ENCODE peak calls at places on chromosomes 1 and 21, in seven cellular contexts. One of them, this sample, is unnamed.

GRCh38 chr1:234579967-234580366 is 30.0 kb downstream of the IRF2BP2 start:
- DNase-seq in NCI-H1436: peak; percentile 8
- DNase-seq in effector memory CD8-positive, alpha-beta T cell: no peak
- DNase-seq in HT1080: peak; percentile 29
- DNase-seq in C1 segment of cervical spinal cord: no peak
- DNase-seq in AG20443: no peak
- DNase-seq in GM20000: peak; percentile 23
- DNase-seq in this sample: no peak

GRCh38 chr1:51897699-51898031 is 19.1 kb upstream of the NRDC start:
- DNase-seq in NCI-H1436: no peak
- DNase-seq in effector memory CD8-positive, alpha-beta T cell: no peak
- DNase-seq in AG20443: peak; percentile 68
- DNase-seq in GM20000: no peak
- DNase-seq in HT1080: peak; percentile 92
- DNase-seq in C1 segment of cervical spinal cord: no peak
- DNase-seq in this sample: no peak

GRCh38 chr1:25650219-25650576 is 33.6 kb downstream of the MAN1C1 start:
- DNase-seq in NCI-H1436: no peak
- DNase-seq in AG20443: no peak
- DNase-seq in HT1080: no peak
- DNase-seq in GM20000: no peak
- DNase-seq in effector memory CD8-positive, alpha-beta T cell: no peak
- DNase-seq in C1 segment of cervical spinal cord: no peak
- DNase-seq in this sample: no peak

GRCh38 chr1:155962599-155963211 is 15.6 kb downstream of the ARHGEF2 start:
- DNase-seq in effector memory CD8-positive, alpha-beta T cell: no peak
- DNase-seq in NCI-H1436: no peak
- DNase-seq in HT1080: peak; percentile 80
- DNase-seq in C1 segment of cervical spinal cord: no peak
- DNase-seq in GM20000: no peak
- DNase-seq in AG20443: no peak
- DNase-seq in this sample: no peak

GRCh38 chr1:163074004-163074403 is 4.8 kb downstream of the RGS4 start:
- DNase-seq in C1 segment of cervical spinal cord: no peak
- DNase-seq in effector memory CD8-positive, alpha-beta T cell: no peak
- DNase-seq in AG20443: no peak
- DNase-seq in GM20000: no peak
- DNase-seq in HT1080: no peak
- DNase-seq in NCI-H1436: no peak
- DNase-seq in this sample: no peak

GRCh38 chr1:237470712-237471310 is 419.9 kb downstream of the ZP4 start:
- DNase-seq in effector memory CD8-positive, alpha-beta T cell: no peak
- DNase-seq in AG20443: no peak
- DNase-seq in HT1080: peak; percentile 86
- DNase-seq in NCI-H1436: no peak
- DNase-seq in GM20000: no peak
- DNase-seq in C1 segment of cervical spinal cord: no peak
- DNase-seq in this sample: no peak

GRCh38 chr21:45552696-45553391 is 10.6 kb upstream of the SLC19A1 start:
- DNase-seq in C1 segment of cervical spinal cord: no peak
- DNase-seq in HT1080: no peak
- DNase-seq in GM20000: no peak
- DNase-seq in NCI-H1436: no peak
- DNase-seq in AG20443: no peak
- DNase-seq in effector memory CD8-positive, alpha-beta T cell: no peak
- DNase-seq in this sample: no peak

GRCh38 chr1:101285922-101286568 is 49.2 kb downstream of the S1PR1 start:
- DNase-seq in effector memory CD8-positive, alpha-beta T cell: no peak
- DNase-seq in AG20443: no peak
- DNase-seq in GM20000: no peak
- DNase-seq in C1 segment of cervical spinal cord: no peak
- DNase-seq in HT1080: no peak
- DNase-seq in NCI-H1436: no peak
- DNase-seq in this sample: no peak

GRCh38 chr1:64811131-64811530 is 66.3 kb downstream of the RAVER2 start:
- DNase-seq in HT1080: no peak
- DNase-seq in C1 segment of cervical spinal cord: no peak
- DNase-seq in effector memory CD8-positive, alpha-beta T cell: no peak
- DNase-seq in AG20443: no peak
- DNase-seq in NCI-H1436: peak; percentile 14
- DNase-seq in GM20000: no peak
- DNase-seq in this sample: no peak

GRCh38 chr1:45221716-45222115 is 15.3 kb upstream of the ZSWIM5 start:
- DNase-seq in HT1080: peak; percentile 13
- DNase-seq in NCI-H1436: no peak
- DNase-seq in AG20443: peak; percentile 45
- DNase-seq in GM20000: no peak
- DNase-seq in effector memory CD8-positive, alpha-beta T cell: no peak
- DNase-seq in C1 segment of cervical spinal cord: no peak
- DNase-seq in this sample: no peak

GRCh38 chr1:41803656-41804055 is 115.1 kb downstream of the HIVEP3 start:
- DNase-seq in AG20443: no peak
- DNase-seq in HT1080: no peak
- DNase-seq in GM20000: no peak
- DNase-seq in effector memory CD8-positive, alpha-beta T cell: no peak
- DNase-seq in C1 segment of cervical spinal cord: no peak
- DNase-seq in NCI-H1436: no peak
- DNase-seq in this sample: no peak

GRCh38 chr1:167121375-167122120 is 27.7 kb downstream of the STYXL2 start:
- DNase-seq in HT1080: no peak
- DNase-seq in effector memory CD8-positive, alpha-beta T cell: no peak
- DNase-seq in AG20443: peak; percentile 59
- DNase-seq in C1 segment of cervical spinal cord: no peak
- DNase-seq in GM20000: no peak
- DNase-seq in NCI-H1436: peak; percentile 17
- DNase-seq in this sample: no peak

GRCh38 chr1:244214009-244214967 is 163.2 kb downstream of the ZBTB18 start:
- DNase-seq in HT1080: peak; percentile 95
- DNase-seq in NCI-H1436: no peak
- DNase-seq in effector memory CD8-positive, alpha-beta T cell: no peak
- DNase-seq in AG20443: peak; percentile 42
- DNase-seq in GM20000: no peak
- DNase-seq in C1 segment of cervical spinal cord: no peak
- DNase-seq in this sample: no peak

GRCh38 chr1:230901711-230902110 is 33.4 kb upstream of the C1orf198 start:
- DNase-seq in effector memory CD8-positive, alpha-beta T cell: no peak
- DNase-seq in AG20443: no peak
- DNase-seq in C1 segment of cervical spinal cord: no peak
- DNase-seq in HT1080: no peak
- DNase-seq in GM20000: no peak
- DNase-seq in NCI-H1436: peak; percentile 57
- DNase-seq in this sample: no peak

GRCh38 chr1:231416896-231417295 is 5.2 kb downstream of the EGLN1 start:
- DNase-seq in NCI-H1436: no peak
- DNase-seq in HT1080: no peak
- DNase-seq in effector memory CD8-positive, alpha-beta T cell: no peak
- DNase-seq in GM20000: no peak
- DNase-seq in AG20443: no peak
- DNase-seq in C1 segment of cervical spinal cord: no peak
- DNase-seq in this sample: no peak

GRCh38 chr1:244730934-244731434 is 78.1 kb downstream of the DESI2 start:
- DNase-seq in GM20000: no peak
- DNase-seq in AG20443: no peak
- DNase-seq in HT1080: no peak
- DNase-seq in NCI-H1436: no peak
- DNase-seq in C1 segment of cervical spinal cord: no peak
- DNase-seq in effector memory CD8-positive, alpha-beta T cell: no peak
- DNase-seq in this sample: no peak

GRCh38 chr1:150558761-150559626 is 9.8 kb downstream of the ADAMTSL4 start:
- DNase-seq in C1 segment of cervical spinal cord: peak; percentile 41
- DNase-seq in AG20443: no peak
- DNase-seq in effector memory CD8-positive, alpha-beta T cell: no peak
- DNase-seq in HT1080: no peak
- DNase-seq in NCI-H1436: no peak
- DNase-seq in GM20000: no peak
- DNase-seq in this sample: no peak

GRCh38 chr1:100452641-100453040 is 85.3 kb upstream of the GPR88 start:
- DNase-seq in NCI-H1436: no peak
- DNase-seq in effector memory CD8-positive, alpha-beta T cell: no peak
- DNase-seq in HT1080: no peak
- DNase-seq in GM20000: peak; percentile 26
- DNase-seq in AG20443: no peak
- DNase-seq in C1 segment of cervical spinal cord: no peak
- DNase-seq in this sample: no peak

GRCh38 chr1:21914468-21914867 is 22.6 kb downstream of the HSPG2 start:
- DNase-seq in GM20000: no peak
- DNase-seq in C1 segment of cervical spinal cord: no peak
- DNase-seq in HT1080: no peak
- DNase-seq in AG20443: no peak
- DNase-seq in NCI-H1436: no peak
- DNase-seq in effector memory CD8-positive, alpha-beta T cell: no peak
- DNase-seq in this sample: no peak

GRCh38 chr21:37522641-37523295 is 156.2 kb downstream of the DYRK1A start:
- DNase-seq in C1 segment of cervical spinal cord: no peak
- DNase-seq in effector memory CD8-positive, alpha-beta T cell: no peak
- DNase-seq in HT1080: no peak
- DNase-seq in NCI-H1436: no peak
- DNase-seq in GM20000: no peak
- DNase-seq in AG20443: no peak
- DNase-seq in this sample: no peak

GRCh38 chr1:87826639-87827345 is 498.1 kb downstream of the LMO4 start:
- DNase-seq in GM20000: peak; percentile 38
- DNase-seq in HT1080: peak; percentile 60
- DNase-seq in C1 segment of cervical spinal cord: peak; percentile 4
- DNase-seq in effector memory CD8-positive, alpha-beta T cell: no peak
- DNase-seq in NCI-H1436: no peak
- DNase-seq in AG20443: peak; percentile 74
- DNase-seq in this sample: peak; percentile 39

GRCh38 chr21:41631564-41632461 is 123.9 kb upstream of the TMPRSS2 start:
- DNase-seq in effector memory CD8-positive, alpha-beta T cell: no peak
- DNase-seq in AG20443: peak; percentile 34
- DNase-seq in NCI-H1436: no peak
- DNase-seq in HT1080: peak; percentile 52
- DNase-seq in C1 segment of cervical spinal cord: no peak
- DNase-seq in GM20000: no peak
- DNase-seq in this sample: no peak

GRCh38 chr1:243950166-243950565 is 100.1 kb upstream of the AKT3 start:
- DNase-seq in HT1080: peak; percentile 84
- DNase-seq in effector memory CD8-positive, alpha-beta T cell: no peak
- DNase-seq in GM20000: no peak
- DNase-seq in NCI-H1436: no peak
- DNase-seq in AG20443: peak; percentile 51
- DNase-seq in C1 segment of cervical spinal cord: no peak
- DNase-seq in this sample: no peak

GRCh38 chr1:152533327-152533938 is 19.2 kb downstream of the CRCT1 start:
- DNase-seq in NCI-H1436: no peak
- DNase-seq in GM20000: no peak
- DNase-seq in HT1080: peak; percentile 58
- DNase-seq in C1 segment of cervical spinal cord: no peak
- DNase-seq in effector memory CD8-positive, alpha-beta T cell: no peak
- DNase-seq in AG20443: peak; percentile 59
- DNase-seq in this sample: no peak

GRCh38 chr1:184622136-184622823 is 132.4 kb downstream of the EDEM3 start:
- DNase-seq in HT1080: no peak
- DNase-seq in GM20000: no peak
- DNase-seq in effector memory CD8-positive, alpha-beta T cell: no peak
- DNase-seq in NCI-H1436: no peak
- DNase-seq in AG20443: peak; percentile 88
- DNase-seq in C1 segment of cervical spinal cord: no peak
- DNase-seq in this sample: no peak

This sample was measured in GM06990.